ENCODE peak calls at places on chromosomes 1 and 21, in four cellular contexts. U, Y, A and J are unnamed samples.
A peak's percentile ranks its signal among the peaks of the same experiment; 100 is the strongest.

GRCh38 chr1:36166136-36166535 is 10.2 kb downstream of the MAP7D1 start:
- DNase-seq in U (no peak), Y (no peak), A (no peak), J (no peak)

GRCh38 chr1:64323882-64324281 is 120.5 kb downstream of the UBE2U start:
- DNase-seq in U (no peak), Y (no peak), A (no peak), J (no peak)

GRCh38 chr1:9262587-9262986 is 28.0 kb downstream of the H6PD start:
- DNase-seq in U (no peak), Y (no peak), A (no peak), J (no peak)

GRCh38 chr1:95467036-95467435 is 233.0 kb downstream of the RWDD3 start:
- DNase-seq in U (no peak), Y (no peak), A (no peak), J (no peak)

GRCh38 chr1:113451710-113452109 is 61.4 kb downstream of the MAGI3 start:
- DNase-seq in U (no peak), Y (no peak), A (no peak), J (no peak)

GRCh38 chr1:10598088-10598712 is 123.5 kb downstream of the PEX14 start:
- DNase-seq in U (no peak), Y (no peak), A (peak; percentile 65), J (no peak)

GRCh38 chr21:44815225-44815624 is 2.6 kb downstream of the SUMO3 start:
- DNase-seq in U (no peak), Y (no peak), A (no peak), J (no peak)

GRCh38 chr1:20411196-20411980 is 74.6 kb downstream of the CAMK2N1 start:
- DNase-seq in U (peak; percentile 80), Y (peak; percentile 75), A (no peak), J (peak; percentile 95)

GRCh38 chr1:158037876-158038359 is 44.5 kb downstream of the KIRREL1 start:
- DNase-seq in U (no peak), Y (peak; percentile 67), A (no peak), J (no peak)

GRCh38 chr1:9135145-9135836 is 6.4 kb upstream of the GPR157 start:
- DNase-seq in U (no peak), Y (no peak), A (no peak), J (no peak)